ENCODE peak calls at places on chromosomes 13 and 19, in five cellular contexts. Y is ovary, Z is heart left ventricle, O is body of pancreas, L is IMR-90. B is an unnamed sample.

GRCh38 chr13:24168980-24169379 is 8.5 kb downstream of the SPATA13 start:
- DNase-seq in Y (no peak), Z (no peak), O (peak; percentile 77), L (no peak), B (no peak)

GRCh38 chr13:30963794-30964193 is 31.3 kb downstream of the TEX26 start:
- DNase-seq in Y (no peak), Z (no peak), O (peak; percentile 23), L (peak; percentile 29), B (no peak)

GRCh38 chr19:45448887-45449299 is 18.9 kb upstream of the FOSB start:
- DNase-seq in Y (no peak), Z (no peak), O (no peak), L (peak; percentile 15), B (no peak)

GRCh38 chr19:9939301-9939913 is 3.1 kb upstream of the OLFM2 start:
- DNase-seq in Y (no peak), Z (no peak), O (no peak), L (peak; percentile 60), B (no peak)

GRCh38 chr19:43644181-43644580 is 4.5 kb upstream of the CADM4 start:
- DNase-seq in Y (no peak), Z (no peak), O (no peak), L (no peak), B (no peak)

GRCh38 chr13:108897955-108898354 is 268.5 kb downstream of the MYO16 start:
- DNase-seq in Y (no peak), Z (no peak), O (no peak), L (peak; percentile 15), B (no peak)

GRCh38 chr13:33676045-33676699 is 141.8 kb upstream of the RFC3 start:
- DNase-seq in Y (no peak), Z (no peak), O (peak; percentile 61), L (no peak), B (no peak)

GRCh38 chr19:38055040-38055439 is 148.0 kb downstream of the SIPA1L3 start:
- DNase-seq in Y (no peak), Z (no peak), O (no peak), L (no peak), B (no peak)

GRCh38 chr13:114122591-114123211 is 9.7 kb downstream of the RASA3 start:
- DNase-seq in Y (no peak), Z (no peak), O (no peak), L (no peak), B (no peak)

GRCh38 chr13:110634558-110634957 is 19.2 kb downstream of the NAXD start:
- DNase-seq in Y (no peak), Z (no peak), O (no peak), L (peak; percentile 89), B (no peak)

GRCh38 chr13:30766234-30766633 is 30.9 kb downstream of the ALOX5AP start:
- DNase-seq in Y (no peak), Z (no peak), O (no peak), L (no peak), B (no peak)

GRCh38 chr13:93559718-93560117 is 333.1 kb downstream of the GPC6 start:
- DNase-seq in Y (no peak), Z (no peak), O (no peak), L (peak; percentile 84), B (no peak)

GRCh38 chr13:109835321-109835720 is 48.9 kb upstream of the IRS2 start:
- DNase-seq in Y (no peak), Z (no peak), O (no peak), L (peak; percentile 38), B (no peak)

GRCh38 chr19:10419200-10419645 is 1.1 kb upstream of the PDE4A start:
- DNase-seq in Y (no peak), Z (no peak), O (no peak), L (no peak), B (no peak)

GRCh38 chr13:28744091-28744536 is 25.3 kb upstream of the SLC46A3 start:
- DNase-seq in Y (no peak), Z (no peak), O (no peak), L (peak; percentile 80), B (no peak)

GRCh38 chr19:48329167-48329891 is 4.0 kb downstream of the EMP3 start:
- DNase-seq in Y (peak; percentile 42), Z (no peak), O (peak; percentile 32), L (peak; percentile 59), B (peak; percentile 60)

GRCh38 chr19:48330012-48330681 is 4.8 kb downstream of the EMP3 start:
- DNase-seq in Y (peak; percentile 67), Z (peak; percentile 86), O (peak; percentile 88), L (no peak), B (peak; percentile 81)

GRCh38 chr19:48333467-48334384 is 8.4 kb downstream of the EMP3 start:
- DNase-seq in Y (peak; percentile 87), Z (peak; percentile 93), O (peak; percentile 95), L (peak; percentile 91), B (peak; percentile 87)

GRCh38 chr19:48332662-48333466 is 7.5 kb downstream of the EMP3 start:
- DNase-seq in Y (peak; percentile 95), Z (peak; percentile 94), O (peak; percentile 93), L (peak; percentile 98), B (peak; percentile 94)

DNA sequence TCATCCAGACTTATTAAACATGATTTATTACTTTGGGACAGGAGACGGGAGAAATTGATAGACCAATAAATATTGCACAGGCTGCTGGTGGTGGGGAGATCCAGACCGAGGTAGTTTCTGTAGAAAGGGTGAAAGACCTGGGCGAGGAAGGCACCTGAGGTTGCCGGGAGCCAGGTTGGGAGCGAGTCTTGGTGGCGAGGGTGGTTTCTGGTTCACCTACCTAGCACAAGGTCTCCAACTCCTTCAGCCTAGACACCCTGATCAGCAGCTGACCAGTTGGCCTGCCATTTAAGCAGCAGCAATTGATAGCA is 7.0 kb downstream of the EMP3 start:
- DNase-seq in Y (no peak), Z (no peak), O (no peak), L (no peak), B (no peak)
- H3K4me3 ChIP-seq in Y (no peak overlapping the region), Z (no peak overlapping the region), O (no peak overlapping the region), L (no peak overlapping the region), B (no peak overlapping the region)

DNA sequence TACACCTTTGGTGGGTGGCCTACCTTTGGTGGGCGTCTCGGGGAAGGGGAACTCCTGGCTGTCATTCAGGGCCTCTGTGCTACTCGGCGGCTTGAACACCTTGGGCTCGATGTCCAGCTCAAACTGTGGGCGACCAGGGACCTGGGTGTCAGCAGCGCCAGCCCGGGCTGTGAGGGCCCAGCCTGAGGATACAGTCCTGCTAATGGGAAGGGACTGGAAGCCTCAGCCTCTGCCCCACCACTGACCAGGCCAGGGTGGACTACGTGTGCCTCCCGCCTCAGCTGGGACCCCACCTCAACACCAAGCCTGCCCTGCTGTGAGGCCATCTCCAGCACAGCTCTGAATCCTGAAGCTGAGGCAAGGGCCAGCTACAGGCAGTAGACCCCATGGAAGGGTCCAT is 7.7 kb downstream of the TMEM259 start:
- DNase-seq in Y (no peak), Z (no peak), O (no peak), L (no peak), B (no peak)
- TF ChIP-seq POLR2A in Y (no peak), Z (no peak), O (no peak), L (no peak), B (no peak)

GRCh38 chr13:40749327-40749726 is 21.7 kb downstream of the MRPS31 start:
- DNase-seq in Y (no peak), Z (no peak), O (no peak), L (no peak), B (no peak)
- TF ChIP-seq CTCF in Y (no peak), Z (peak; percentile 8), O (no peak), L (peak; percentile 10), B (no peak)

GRCh38 chr19:47720669-47721068 is 7.4 kb downstream of the EHD2 start:
- DNase-seq in Y (no peak), Z (no peak), O (no peak), L (no peak), B (no peak)

GRCh38 chr19:47716270-47716937 is 3.2 kb downstream of the EHD2 start:
- DNase-seq in Y (no peak), Z (no peak), O (peak; percentile 31), L (no peak), B (no peak)

GRCh38 chr19:47723573-47723923 is 10.3 kb downstream of the EHD2 start:
- DNase-seq in Y (peak; percentile 69), Z (peak; percentile 78), O (peak; percentile 86), L (peak; percentile 95), B (peak; percentile 74)

GRCh38 chr19:47714339-47714738 is 1.1 kb downstream of the EHD2 start:
- DNase-seq in Y (no peak), Z (no peak), O (no peak), L (no peak), B (no peak)

DNA sequence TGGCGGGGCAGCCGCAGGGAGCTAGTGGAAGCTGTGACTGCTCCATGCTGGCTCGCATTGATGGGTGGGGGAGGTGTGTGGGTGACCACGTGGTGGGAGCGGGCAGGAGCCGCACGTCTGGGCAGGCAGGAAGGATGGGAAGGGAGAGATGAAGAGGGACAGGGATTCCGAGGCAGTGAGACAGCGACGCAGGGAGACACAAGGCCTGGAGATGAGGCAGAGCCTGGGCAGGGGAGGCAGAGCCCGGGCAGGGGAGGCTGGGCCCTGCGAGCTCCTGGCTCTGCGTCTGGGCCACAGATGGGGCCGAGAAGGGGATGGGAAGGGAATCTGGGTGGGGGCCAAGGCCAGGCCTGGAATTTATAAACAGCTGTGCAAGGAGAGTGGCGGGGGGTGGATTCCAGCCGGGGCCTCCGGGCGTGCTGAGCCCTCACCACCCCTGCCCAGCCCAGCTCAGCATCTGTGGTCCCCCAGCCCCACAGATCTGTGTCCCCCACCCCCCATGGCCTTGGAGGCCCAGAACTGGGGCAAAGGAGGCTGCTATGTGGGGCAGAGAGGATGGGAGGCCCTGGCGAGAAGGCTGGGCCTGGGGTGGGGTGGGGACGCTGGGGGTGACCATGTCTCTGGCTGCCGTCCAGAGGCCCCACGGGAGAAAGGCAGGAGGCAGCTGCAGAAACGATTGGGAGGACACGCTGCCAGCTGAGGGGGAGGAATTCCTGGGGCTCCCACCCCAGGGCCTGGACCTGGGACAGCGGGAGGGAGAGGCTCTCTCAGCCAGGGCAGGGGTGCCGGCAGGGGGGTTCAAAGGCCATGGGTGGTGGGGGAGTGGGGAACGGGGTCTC is 6.0 kb downstream of the EHD2 start:
- DNase-seq in Y (peak; percentile 97), Z (peak; percentile 94), O (peak; percentile 91), L (peak; percentile 99), B (peak; percentile 95)
- H3K4me3 ChIP-seq in Y (peak overlapping the region; percentile 26), Z (no peak overlapping the region), O (no peak overlapping the region), L (peak overlapping the region; percentile 7), B (peak overlapping the region; percentile 35)

DNA sequence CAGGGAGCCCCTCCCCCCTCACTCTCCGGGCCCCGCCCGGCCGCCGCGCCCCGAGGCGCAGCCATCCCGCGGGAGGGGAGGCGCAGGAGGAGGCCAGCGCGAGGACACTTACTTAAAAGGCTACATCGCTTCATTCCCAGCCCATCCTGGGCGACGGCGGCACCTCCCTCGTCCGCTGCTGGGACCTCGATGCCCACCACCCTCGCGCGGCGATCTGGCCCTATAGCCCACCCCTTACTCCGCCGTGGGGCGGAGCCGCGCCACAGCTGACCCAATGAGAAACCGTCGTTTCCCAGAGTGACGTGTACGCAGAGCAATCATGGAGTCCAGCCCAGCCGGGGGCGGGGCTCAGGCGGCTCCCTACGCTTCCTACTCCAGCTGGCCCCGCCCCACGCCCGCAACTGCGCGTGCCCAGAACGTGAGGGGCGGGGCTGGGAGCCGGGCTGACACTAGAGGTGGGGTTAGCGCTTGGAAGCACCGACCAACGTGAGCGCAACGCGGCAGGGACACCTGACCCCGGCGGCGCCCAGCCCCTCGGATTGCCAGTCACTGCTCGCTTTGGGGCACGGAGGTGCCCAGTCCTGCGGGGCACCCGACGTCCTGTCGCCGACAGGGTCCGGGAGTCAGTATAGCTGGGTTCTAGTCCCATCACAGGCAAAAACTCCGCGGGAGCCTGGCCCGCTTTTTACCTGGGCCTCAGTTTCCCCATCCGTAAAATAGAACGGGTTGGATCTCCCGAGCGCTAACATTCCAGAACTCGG is at the start of gene ANKRD27:
- DNase-seq in Y (peak; percentile 97), Z (peak; percentile 99), O (peak; percentile 99), L (peak; percentile 96), B (peak; percentile 98)
- TF ChIP-seq POLR2A in Y (no peak), Z (peak; percentile 79), O (peak; percentile 57), L (peak; percentile 38), B (no peak)

B was measured in uterus.